ENCODE peak calls at places on chromosomes 5 and 9, in five cellular contexts. F, L, P, X and G are unnamed samples.

GRCh38 chr9:9938432-9938831 is 674.4 kb downstream of the PTPRD start:
- DNase-seq in L (no peak), X (no peak), F (no peak), P (no peak), G (no peak)

GRCh38 chr9:91207889-91208651 is 153.6 kb downstream of the AUH start:
- DNase-seq in F (no peak), L (no peak), X (peak; percentile 87), P (no peak), G (no peak)

GRCh38 chr5:132104561-132104960 is 31.0 kb downstream of the CSF2 start:
- DNase-seq in P (no peak), L (no peak), F (no peak), X (no peak), G (no peak)

GRCh38 chr9:130172858-130173461 is 756 bp downstream of the NCS1 start:
- DNase-seq in P (no peak), L (no peak), F (no peak), X (no peak), G (no peak)

GRCh38 chr5:89735108-89735507 is 674.4 kb downstream of the CETN3 start:
- DNase-seq in X (no peak), F (no peak), P (no peak), L (no peak), G (no peak)

GRCh38 chr5:1661311-1661710 is 137.6 kb upstream of the LPCAT1 start:
- DNase-seq in F (no peak), P (no peak), X (no peak), L (no peak), G (no peak)

GRCh38 chr9:75181748-75182147 is 93.4 kb downstream of the OSTF1 start:
- DNase-seq in L (no peak), X (no peak), F (peak; percentile 14), P (no peak), G (no peak)

GRCh38 chr5:17882760-17883488 is 248.7 kb downstream of the TAF11L14 start:
- DNase-seq in F (no peak), L (no peak), P (peak; percentile 47), X (no peak), G (no peak)

GRCh38 chr9:115262952-115263351 is 145.0 kb upstream of the TNC start:
- DNase-seq in L (no peak), P (no peak), F (no peak), X (no peak), G (no peak)

GRCh38 chr5:112146323-112146848 is 272.7 kb downstream of the EPB41L4A start:
- DNase-seq in P (no peak), L (no peak), X (peak; percentile 74), F (no peak), G (no peak)

GRCh38 chr9:8653855-8654254 is 854.3 kb upstream of the DMAC1 start:
- DNase-seq in L (no peak), P (no peak), X (no peak), F (no peak), G (no peak)

GRCh38 chr5:103624035-103624461 is 61.5 kb upstream of the NUDT12 start:
- DNase-seq in X (no peak), P (no peak), L (no peak), F (no peak), G (no peak)

DNA sequence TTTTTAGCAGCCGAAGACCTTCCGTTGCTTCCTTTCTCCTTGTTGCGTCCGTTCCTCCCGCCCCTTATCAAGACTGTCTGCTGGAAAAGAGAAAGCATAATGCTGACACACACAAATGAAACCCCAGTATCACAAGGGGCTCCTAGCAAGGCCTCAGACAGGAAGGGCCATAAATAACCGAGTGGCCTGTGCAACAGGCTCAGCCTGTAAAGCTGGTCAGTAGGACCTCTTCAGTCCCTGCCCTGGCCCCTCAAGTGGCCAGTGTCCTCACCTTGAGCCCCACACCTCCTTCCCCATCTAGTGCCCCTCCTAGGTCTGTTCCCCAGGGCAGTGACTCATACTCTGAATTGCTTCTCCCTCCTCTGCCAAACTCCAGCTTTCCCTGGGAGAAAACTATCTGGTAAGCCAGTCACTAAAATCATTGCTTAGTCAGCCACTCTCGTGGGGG is 174.6 kb upstream of the IL12B start:
- DNase-seq in F (no peak), L (no peak), P (no peak), X (no peak), G (no peak)
- TF ChIP-seq TAF1 in F (no peak), L (no peak), P (no peak), X (no peak), G (no peak)

GRCh38 chr9:33113799-33114547 is 37.5 kb upstream of the SMU1 start:
- DNase-seq in X (no peak), F (no peak), L (no peak), P (no peak), G (no peak)
- TF ChIP-seq POLR2A in X (no peak), F (no peak), L (no peak), P (no peak), G (no peak)

GRCh38 chr9:137191691-137192447 is 3.4 kb downstream of the SSNA1 start:
- DNase-seq in F (no peak), L (no peak), X (no peak), P (no peak), G (no peak)

GRCh38 chr9:137189297-137190295 is 1.1 kb downstream of the SSNA1 start:
- DNase-seq in X (no peak), L (no peak), F (no peak), P (no peak), G (no peak)

GRCh38 chr9:137188490-137189296 is at the start of the genes ANAPC2 and SSNA1:
- DNase-seq in X (peak; percentile 82), F (peak; percentile 93), P (peak; percentile 98), L (peak; percentile 97), G (peak; percentile 91)

GRCh38 chr9:137191245-137191644 is 2.8 kb downstream of the SSNA1 start:
- DNase-seq in X (no peak), F (no peak), L (no peak), P (no peak), G (no peak)

GRCh38 chr9:137190315-137190853 is 1.9 kb downstream of the SSNA1 start:
- DNase-seq in X (no peak), P (no peak), L (no peak), F (no peak), G (no peak)
- TF ChIP-seq POLR2AphosphoS5 in X (no peak), P (no peak), L (no peak), F (no peak), G (no peak)

DNA sequence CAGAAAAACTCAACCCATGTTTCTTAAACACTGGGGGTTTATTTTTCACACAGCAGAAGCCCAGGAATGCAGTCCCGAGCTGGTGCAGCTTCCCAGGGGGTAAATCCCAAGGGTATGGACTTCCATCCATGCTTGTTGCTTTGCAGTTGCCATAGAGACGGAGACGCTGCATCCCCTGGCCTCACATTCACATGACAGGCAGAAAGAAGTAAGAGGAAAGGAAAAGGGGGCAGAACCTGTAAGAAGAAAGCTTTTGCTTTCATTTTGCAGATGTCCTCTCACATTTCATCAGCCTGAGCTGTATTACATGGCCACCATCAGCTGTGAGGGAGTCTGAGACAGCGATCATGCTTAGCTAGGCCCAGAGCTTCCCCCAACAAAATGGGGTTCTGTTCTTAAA is 321.0 kb downstream of the AGTPBP1 start:
- DNase-seq in X (no peak), P (no peak), L (no peak), F (no peak), G (no peak)
- TF ChIP-seq TAF1 in X (no peak), P (no peak), L (no peak), F (no peak), G (no peak)

GRCh38 chr9:38026840-38027527 is 42.0 kb downstream of the SHB start:
- DNase-seq in X (no peak), F (no peak), L (no peak), P (no peak), G (no peak)
- TF ChIP-seq POLR2A in X (no peak), F (no peak), L (no peak), P (no peak), G (no peak)

DNA sequence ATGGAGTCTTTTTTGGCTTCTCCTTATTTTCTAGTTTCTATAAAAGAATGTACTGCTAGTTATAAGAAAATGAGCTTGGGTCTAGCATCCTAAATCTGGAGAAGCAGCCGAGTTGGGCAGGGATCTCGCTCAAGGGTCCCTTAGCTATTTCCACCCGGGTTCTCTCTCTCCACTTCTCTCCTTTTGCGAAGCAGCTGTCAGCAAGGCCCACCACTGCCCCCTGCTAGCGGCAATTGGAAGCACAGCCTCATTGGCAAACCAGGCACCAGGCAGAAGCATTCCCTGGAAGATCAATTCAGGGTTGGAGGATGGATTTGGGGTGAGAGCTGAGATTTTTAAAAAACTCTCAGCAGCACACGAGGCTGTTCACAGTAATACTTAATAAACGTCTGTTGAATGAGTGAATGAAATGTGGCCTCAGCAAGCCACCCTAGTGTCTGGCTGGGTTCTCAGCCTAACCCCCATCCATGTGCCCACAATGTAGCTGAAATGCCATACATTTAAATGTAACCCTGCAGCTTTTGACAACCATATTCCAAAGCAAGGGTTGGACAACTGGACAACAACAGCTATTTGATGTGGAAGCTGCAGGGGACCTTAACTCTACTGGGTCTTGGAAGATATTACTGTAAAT is 34.6 kb upstream of the TNIP1 start:
- DNase-seq in L (peak; percentile 59), P (peak; percentile 90), F (peak; percentile 84), X (no peak), G (peak; percentile 61)
- TF ChIP-seq POLR2AphosphoS5 in L (no peak), P (no peak), F (no peak), X (no peak), G (no peak)

DNA sequence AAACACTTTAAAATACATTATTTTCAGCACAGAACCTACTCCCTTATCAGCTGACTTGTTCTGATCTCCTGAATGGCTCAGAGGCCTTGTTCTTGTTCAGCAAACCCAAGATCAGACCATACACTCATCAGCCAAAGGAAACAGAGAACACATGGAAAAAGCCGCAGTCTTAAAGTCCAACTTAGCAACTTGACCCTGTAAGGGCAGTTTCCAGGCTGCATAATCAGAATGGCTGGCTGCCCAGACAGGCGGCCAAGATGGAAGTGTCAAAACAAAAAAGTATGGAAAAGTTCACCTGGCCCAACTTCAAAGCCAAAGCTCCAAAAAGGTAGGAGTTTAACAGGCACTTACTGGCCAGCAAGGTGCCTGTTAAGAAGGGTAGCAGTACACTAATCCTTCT is 56.3 kb downstream of the SIL1 start:
- DNase-seq in F (no peak), X (no peak), P (no peak), L (no peak), G (no peak)
- TF ChIP-seq TAF1 in F (no peak), X (no peak), P (no peak), L (no peak), G (no peak)

GRCh38 chr5:75336625-75337336 is at the start of gene HMGCR:
- DNase-seq in L (peak; percentile 83), F (peak; percentile 93), P (peak; percentile 93), X (peak; percentile 98), G (peak; percentile 71)
- TF ChIP-seq POLR2A in L (peak; percentile 98), F (peak; percentile 88), P (peak; percentile 93), X (peak; percentile 98), G (peak; percentile 95)

GRCh38 chr5:144377207-144377606 is 206.5 kb downstream of the KCTD16 start:
- DNase-seq in F (no peak), X (no peak), L (no peak), P (no peak), G (no peak)
- TF ChIP-seq POLR2AphosphoS5 in F (no peak), X (no peak), L (no peak), P (no peak), G (no peak)